ENCODE peak calls at places on chromosomes 7 and 10, in seven cellular contexts. M, Y, O, P, C, I and F are unnamed samples.

GRCh38 chr7:127504715-127505114 is 80.7 kb downstream of the GCC1 start:
- DNase-seq in M (no peak), Y (no peak), O (no peak), P (no peak), C (peak; percentile 42), I (no peak), F (no peak)

GRCh38 chr10:124738441-124738840 is 5.7 kb downstream of the FAM53B start:
- DNase-seq in M (no peak), Y (no peak), O (no peak), P (no peak), C (no peak), I (peak; percentile 55), F (no peak)

GRCh38 chr7:119988401-119988800 is 284.6 kb upstream of the KCND2 start:
- DNase-seq in M (no peak), Y (no peak), O (no peak), P (no peak), C (no peak), I (no peak), F (no peak)

GRCh38 chr10:50917486-50917885 is 32.1 kb upstream of the A1CF start:
- DNase-seq in M (no peak), Y (no peak), O (no peak), P (no peak), C (no peak), I (no peak), F (no peak)

GRCh38 chr10:79187545-79187940 is 118.8 kb downstream of the ZMIZ1 start:
- DNase-seq in M (no peak), Y (no peak), O (no peak), P (no peak), C (no peak), I (no peak), F (no peak)

GRCh38 chr7:78039791-78040776 is 241.5 kb downstream of the PHTF2 start:
- DNase-seq in M (no peak), Y (peak; percentile 86), O (peak; percentile 23), P (peak; percentile 31), C (no peak), I (no peak), F (no peak)

GRCh38 chr7:2108501-2109250 is 124.1 kb downstream of the MAD1L1 start:
- DNase-seq in M (no peak), Y (no peak), O (no peak), P (no peak), C (peak; percentile 68), I (no peak), F (no peak)

GRCh38 chr10:33303988-33304387 is 30.5 kb downstream of the NRP1 start:
- DNase-seq in M (no peak), Y (no peak), O (no peak), P (no peak), C (no peak), I (no peak), F (no peak)

GRCh38 chr7:70585071-70585470 is 546.9 kb upstream of the GALNT17 start:
- DNase-seq in M (no peak), Y (no peak), O (no peak), P (no peak), C (peak; percentile 66), I (no peak), F (no peak)

GRCh38 chr10:28839600-28840007 is 162.3 kb downstream of the BAMBI start:
- DNase-seq in M (no peak), Y (no peak), O (peak; percentile 45), P (peak; percentile 48), C (peak; percentile 28), I (no peak), F (no peak)

GRCh38 chr10:50740351-50740688 is 584 bp downstream of the ASAH2B start:
- DNase-seq in M (peak; percentile 2), Y (peak; percentile 30), O (no peak), P (no peak), C (no peak), I (no peak), F (no peak)

GRCh38 chr7:110973566-110973965 is 117.4 kb upstream of the LRRN3 start:
- DNase-seq in M (no peak), Y (no peak), O (no peak), P (no peak), C (no peak), I (no peak), F (no peak)

GRCh38 chr7:6359021-6359420 is 86.6 kb upstream of the CYTH3 start:
- DNase-seq in M (no peak), Y (no peak), O (no peak), P (no peak), C (peak; percentile 40), I (no peak), F (no peak)

GRCh38 chr7:91644251-91644650 is 236.3 kb downstream of the MTERF1 start:
- DNase-seq in M (no peak), Y (no peak), O (no peak), P (no peak), C (no peak), I (peak; percentile 68), F (no peak)

GRCh38 chr10:131475803-131476202 is 164.3 kb upstream of the TCERG1L start:
- DNase-seq in M (no peak), Y (no peak), O (no peak), P (no peak), C (no peak), I (peak; percentile 75), F (no peak)

GRCh38 chr7:123682690-123683089 is 27.0 kb downstream of the LMOD2 start:
- DNase-seq in M (no peak), Y (no peak), O (peak; percentile 23), P (no peak), C (no peak), I (no peak), F (no peak)

GRCh38 chr7:138935438-138936079 is 45.6 kb downstream of the KIAA1549 start:
- DNase-seq in M (no peak), Y (no peak), O (peak; percentile 55), P (no peak), C (peak; percentile 89), I (no peak), F (no peak)

GRCh38 chr10:128405450-128405849 is 279.2 kb upstream of the MKI67 start:
- DNase-seq in M (no peak), Y (no peak), O (no peak), P (no peak), C (no peak), I (no peak), F (no peak)

GRCh38 chr10:13346912-13347234 is 1.2 kb downstream of the SEPHS1 start:
- DNase-seq in M (no peak), Y (no peak), O (no peak), P (no peak), C (peak; percentile 56), I (no peak), F (no peak)
- TF ChIP-seq POLR2AphosphoS5 in M (no peak), Y (no peak), O (no peak), P (no peak), C (no peak), I (peak; percentile 4), F (no peak)

DNA sequence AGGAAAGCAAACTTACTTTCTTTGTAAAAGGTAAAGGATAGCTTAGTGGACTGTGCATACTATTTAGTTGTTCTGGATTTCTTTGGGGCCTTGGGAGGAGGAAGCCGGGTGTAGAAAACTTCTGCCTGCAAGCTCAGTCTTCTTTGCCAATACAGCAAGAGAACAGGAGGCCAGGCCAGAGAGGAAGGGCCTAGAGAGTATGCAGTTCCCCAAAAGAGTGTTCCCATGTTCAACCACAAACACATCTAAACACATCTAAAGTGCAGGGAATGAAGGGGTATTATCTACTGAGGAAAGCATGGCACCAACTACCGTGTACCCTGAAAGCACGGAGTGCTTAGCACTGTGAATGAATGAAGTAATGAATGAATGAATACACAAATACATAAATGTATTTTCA is 11.0 kb downstream of the KIAA1217 start:
- DNase-seq in M (no peak), Y (no peak), O (no peak), P (no peak), C (no peak), I (no peak), F (no peak)
- H3K4me1 ChIP-seq in M (no peaks in the 10 kb centered on the region), Y (no peaks in the 10 kb centered on the region), O (no peaks in the 10 kb centered on the region), P (no peaks in the 10 kb centered on the region), C (no peaks in the 10 kb centered on the region), I (peaks cover 19% of the 10 kb centered on the region), F (peaks cover 9% of the 10 kb centered on the region)

GRCh38 chr7:100884741-100885439 is 4.6 kb downstream of the UFSP1 start:
- DNase-seq in M (no peak), Y (no peak), O (no peak), P (no peak), C (peak; percentile 30), I (no peak), F (no peak)

GRCh38 chr7:100881136-100881535 is 6.2 kb downstream of the SRRT start:
- DNase-seq in M (no peak), Y (no peak), O (no peak), P (no peak), C (no peak), I (no peak), F (no peak)

GRCh38 chr7:100882201-100882600 is 7.3 kb downstream of the SRRT start:
- DNase-seq in M (no peak), Y (no peak), O (no peak), P (no peak), C (peak; percentile 30), I (no peak), F (no peak)

GRCh38 chr7:100880645-100881044 is 5.7 kb downstream of the SRRT start:
- DNase-seq in M (no peak), Y (no peak), O (no peak), P (no peak), C (no peak), I (no peak), F (no peak)

DNA sequence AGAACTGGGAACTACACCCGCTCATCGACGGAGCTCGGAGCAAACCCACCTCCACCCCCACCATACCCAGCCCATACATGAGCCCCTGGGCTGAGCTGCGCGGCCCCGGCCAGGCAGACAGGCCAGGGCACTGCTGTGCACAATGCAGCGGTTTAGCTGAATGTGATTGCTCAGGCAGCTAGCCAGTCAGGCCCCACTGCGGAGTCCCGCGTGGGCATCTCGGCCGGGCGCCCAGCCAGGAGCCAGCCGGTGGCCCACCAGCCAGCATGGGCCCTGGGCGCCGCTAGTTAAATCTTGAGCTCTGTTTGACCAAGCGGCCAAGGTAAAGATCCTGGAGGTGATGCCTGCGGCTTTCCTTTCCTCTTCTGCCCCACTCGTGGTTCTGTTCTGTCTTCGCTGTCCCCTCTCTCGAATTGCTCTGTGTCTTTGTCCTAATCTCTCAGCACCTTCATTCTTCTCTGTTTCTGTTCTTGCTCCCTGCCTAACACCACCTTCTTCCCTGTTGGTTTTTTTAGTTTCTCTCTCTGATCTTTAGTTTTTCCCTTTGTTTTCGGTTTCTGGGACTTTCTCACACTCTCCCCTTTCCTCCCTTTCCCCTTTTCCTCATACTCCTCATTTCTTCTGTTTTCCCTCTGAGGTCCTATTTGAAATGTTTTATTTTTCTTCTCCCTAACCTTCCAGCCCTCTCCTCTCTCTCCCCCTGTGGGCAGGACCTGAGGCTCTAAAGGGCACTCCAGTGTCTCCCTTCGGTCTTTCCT is 6.6 kb downstream of the UFSP1 start:
- DNase-seq in M (no peak), Y (no peak), O (no peak), P (no peak), C (peak; percentile 32), I (no peak), F (no peak)
- H3K36me3 ChIP-seq in M (peaks cover 42% of the 10 kb centered on the region), Y (peaks cover 100% of the 10 kb centered on the region), O (peaks cover 92% of the 10 kb centered on the region), P (peaks cover 89% of the 10 kb centered on the region), C (peaks cover 83% of the 10 kb centered on the region), I (peaks cover 85% of the 10 kb centered on the region), F (peaks cover 72% of the 10 kb centered on the region)

GRCh38 chr7:101094791-101095375 is 9.6 kb downstream of the TRIM56 start:
- DNase-seq in M (no peak), Y (no peak), O (no peak), P (peak; percentile 38), C (peak; percentile 80), I (no peak), F (no peak)
- TF ChIP-seq POLR2AphosphoS5 in M (no peak), Y (no peak), O (peak; percentile 30), P (no peak), C (no peak), I (peak; percentile 26), F (no peak)